ENCODE peak calls at places on chromosomes 12 and 14, in six cellular contexts. K is NCI-H774, U is mucosa of descending colon, P is K562, T is astrocyte of the cerebellum, H is dorsolateral prefrontal cortex. Q is an unnamed sample.

GRCh38 chr12:73352826-73353225 is 1080.7 kb downstream of the TRHDE start:
- DNase-seq in K (no peak), U (no peak), P (no peak), T (no peak), H (no peak), Q (no peak)

GRCh38 chr12:27343255-27344000 is 10.8 kb downstream of the BMAL2 start:
- DNase-seq in K (no peak), U (no peak), P (no peak), T (peak), H (no peak), Q (no peak)

GRCh38 chr12:128905003-128905544 is 51.8 kb downstream of the GLT1D1 start:
- DNase-seq in K (no peak), U (no peak), P (no peak), T (no peak), H (no peak), Q (no peak)

GRCh38 chr12:121926874-121927706 is 8.7 kb downstream of the CFAP251 start:
- DNase-seq in K (no peak), U (no peak), P (no peak), T (no peak), H (no peak), Q (no peak)

GRCh38 chr12:116806845-116807440 is 68.8 kb downstream of the RNFT2 start:
- DNase-seq in K (no peak), U (no peak), P (peak), T (no peak), H (no peak), Q (no peak)

GRCh38 chr14:71524321-71524982 is 407.8 kb upstream of the RGS6 start:
- DNase-seq in K (no peak), U (no peak), P (no peak), T (no peak), H (no peak), Q (no peak)

GRCh38 chr14:91387135-91387849 is 30.3 kb downstream of the CCDC88C start:
- DNase-seq in K (no peak), U (peak), P (no peak), T (peak), H (no peak), Q (no peak)

GRCh38 chr14:103607039-103607668 is 21.9 kb upstream of the KLC1 start:
- DNase-seq in K (no peak), U (peak), P (peak), T (peak), H (peak), Q (peak)

GRCh38 chr12:77010637-77011548 is 54.5 kb downstream of the E2F7 start:
- DNase-seq in K (peak), U (peak), P (peak), T (peak), H (peak), Q (peak)

GRCh38 chr12:106154781-106155273 is 16.1 kb upstream of the NUAK1 start:
- DNase-seq in K (no peak), U (no peak), P (no peak), T (no peak), H (no peak), Q (no peak)